ENCODE peak calls at places on chromosomes 7 and 10, in ten cellular contexts. W is NCI-H2107, U is cardiac muscle cell, P is AG08395, M is H7, A is hypothalamus, O is iPS DF 19.7, L is body of pancreas, Y is mesothelial cell of epicardium, D is renal cortical epithelial cell. Q is an unnamed sample.

GRCh38 chr10:48608279-48608681 is 3.4 kb upstream of the ARHGAP22 start:
- DNase-seq in O (peak), D (peak), M (peak), L (peak), U (peak), W (no peak), Y (no peak), A (no peak), P (no peak), Q (peak)

GRCh38 chr7:101017099-101017777 is 2.6 kb upstream of the MUC17 start:
- DNase-seq in P (peak), A (no peak), L (peak), U (peak), D (peak), Y (no peak), O (peak), M (peak), W (no peak), Q (peak)

GRCh38 chr7:136976504-136977251 is 108.2 kb downstream of the CHRM2 start:
- DNase-seq in D (no peak), O (peak), P (peak), M (peak), L (no peak), U (no peak), A (no peak), Y (no peak), W (no peak), Q (no peak)

GRCh38 chr7:30285531-30286284 is 1.3 kb downstream of the ZNRF2 start:
- DNase-seq in P (peak), A (no peak), L (peak), D (peak), W (no peak), Y (no peak), U (peak), M (no peak), O (no peak), Q (peak)

GRCh38 chr10:32548208-32548607 is 102.3 kb downstream of the CCDC7 start:
- DNase-seq in A (no peak), L (no peak), W (no peak), O (no peak), M (no peak), D (no peak), U (no peak), Y (no peak), P (no peak), Q (no peak)

GRCh38 chr7:4066206-4066605 is 615.9 kb upstream of the FOXK1 start:
- DNase-seq in P (no peak), O (no peak), Y (no peak), U (no peak), L (no peak), A (no peak), D (no peak), W (no peak), M (no peak), Q (no peak)

GRCh38 chr10:59799421-59799820 is 46.2 kb upstream of the MRLN start:
- DNase-seq in L (no peak), A (no peak), Y (no peak), D (no peak), O (no peak), P (no peak), M (no peak), W (no peak), U (no peak), Q (no peak)

GRCh38 chr7:88919484-88920131 is 124.1 kb upstream of the TEX47 start:
- DNase-seq in A (no peak), U (no peak), Y (no peak), W (no peak), D (peak), M (no peak), L (no peak), O (no peak), P (no peak), Q (no peak)